ENCODE peak calls at places on chromosomes 6 and 20, in seven cellular contexts. M, T, U, L, E, B and N are unnamed samples.

GRCh38 chr20:23005761-23006160 is 29.4 kb upstream of the SSTR4 start:
- DNase-seq in M (no peak), T (no peak), U (no peak), L (no peak), E (no peak), B (no peak), N (no peak)

GRCh38 chr6:137240168-137240567 is 21.0 kb upstream of the IFNGR1 start:
- DNase-seq in M (no peak), T (no peak), U (no peak), L (no peak), E (peak), B (peak), N (no peak)

GRCh38 chr20:32527052-32527446 is 58.1 kb downstream of the NOL4L start:
- DNase-seq in M (no peak), T (no peak), U (no peak), L (no peak), E (no peak), B (peak), N (no peak)

GRCh38 chr20:32841174-32841573 is 17.5 kb upstream of the EFCAB8 start:
- DNase-seq in M (no peak), T (no peak), U (no peak), L (no peak), E (no peak), B (no peak), N (no peak)

GRCh38 chr6:110681543-110682459 is 133.5 kb downstream of the CDK19 start:
- DNase-seq in M (no peak), T (no peak), U (no peak), L (no peak), E (no peak), B (no peak), N (no peak)

GRCh38 chr6:32622545-32623401 is 14.4 kb upstream of the HLA-DQA1 start:
- DNase-seq in M (no peak), T (peak), U (peak), L (peak), E (no peak), B (peak), N (no peak)

GRCh38 chr20:57474816-57475215 is 50.1 kb downstream of the CTCFL start:
- DNase-seq in M (no peak), T (no peak), U (no peak), L (no peak), E (no peak), B (no peak), N (no peak)

GRCh38 chr6:134358320-134358719 is 40.4 kb upstream of the SGK1 start:
- DNase-seq in M (no peak), T (no peak), U (no peak), L (no peak), E (peak), B (peak), N (no peak)

GRCh38 chr20:40506567-40506966 is 182.5 kb downstream of the MAFB start:
- DNase-seq in M (peak), T (no peak), U (no peak), L (no peak), E (peak), B (peak), N (no peak)

GRCh38 chr6:27966816-27967426 is 9.9 kb downstream of the OR2B6 start:
- DNase-seq in M (no peak), T (no peak), U (no peak), L (no peak), E (no peak), B (no peak), N (no peak)